ENCODE peak calls at places on chromosomes 6 and 20, in six cellular contexts. F is HCT116, Y is H1, P is K562, U is GM12878, V is HepG2. T is an unnamed sample. For H3K4me1, the result is how much of the 10 kb centered on the place peaks cover.

GRCh38 chr6:111411046-111411445 is 72.0 kb downstream of the REV3L start:
- DNase-seq in F (no peak), Y (no peak), P (peak), U (no peak), V (no peak), T (no peak)

GRCh38 chr20:3843490-3843889 is 3.1 kb upstream of the MAVS start:
- DNase-seq in F (peak), Y (no peak), P (peak), U (no peak), V (peak), T (no peak)

GRCh38 chr6:13355043-13355945 is 27.0 kb upstream of the TBC1D7 start:
- DNase-seq in F (peak), Y (no peak), P (peak), U (peak), V (peak), T (no peak)

GRCh38 chr20:54474866-54475265 is 527 bp upstream of the DOK5 start:
- DNase-seq in F (no peak), Y (peak), P (no peak), U (no peak), V (no peak), T (no peak)

GRCh38 chr6:116402108-116402507 is 31.4 kb downstream of the DSE start:
- DNase-seq in F (no peak), Y (no peak), P (no peak), U (no peak), V (no peak), T (no peak)

GRCh38 chr20:26216025-26216424 is 519.4 kb upstream of the ZNF337 start:
- DNase-seq in F (no peak), Y (no peak), P (no peak), U (no peak), V (no peak), T (no peak)

GRCh38 chr6:119915971-119916370 is 566.4 kb upstream of the MAN1A1 start:
- DNase-seq in F (no peak), Y (no peak), P (no peak), U (no peak), V (no peak), T (no peak)

GRCh38 chr6:15516923-15517560 is 145.8 kb downstream of the DTNBP1 start:
- DNase-seq in F (no peak), Y (no peak), P (no peak), U (no peak), V (no peak), T (no peak)

GRCh38 chr6:56359201-56359899 is 112.0 kb upstream of the COL21A1 start:
- DNase-seq in F (peak), Y (peak), P (peak), U (peak), V (peak), T (peak)

GRCh38 chr20:53148764-53149163 is 176.6 kb downstream of the TSHZ2 start:
- DNase-seq in F (no peak), Y (no peak), P (no peak), U (no peak), V (no peak), T (no peak)

GRCh38 chr20:19785886-19786285 is 27.8 kb downstream of the RIN2 start:
- DNase-seq in F (no peak), Y (no peak), P (no peak), U (no peak), V (no peak), T (no peak)

GRCh38 chr20:2865630-2866029 is 7.7 kb upstream of the PTPRA start:
- DNase-seq in F (no peak), Y (peak), P (peak), U (no peak), V (no peak), T (no peak)

GRCh38 chr20:8912731-8913130 is 156.2 kb upstream of the PLCB4 start:
- DNase-seq in F (no peak), Y (no peak), P (no peak), U (no peak), V (no peak), T (no peak)

GRCh38 chr6:17165383-17165782 is 63.5 kb downstream of the STMND1 start:
- DNase-seq in F (no peak), Y (no peak), P (no peak), U (no peak), V (no peak), T (no peak)

GRCh38 chr20:53079483-53079810 is 107.3 kb downstream of the TSHZ2 start:
- DNase-seq in F (no peak), Y (no peak), P (no peak), U (no peak), V (no peak), T (no peak)

GRCh38 chr6:74785236-74785635 is 420.6 kb downstream of the COL12A1 start:
- DNase-seq in F (no peak), Y (no peak), P (no peak), U (no peak), V (no peak), T (no peak)

GRCh38 chr6:144912474-144912873 is 627.3 kb downstream of the UTRN start:
- DNase-seq in F (no peak), Y (no peak), P (no peak), U (no peak), V (no peak), T (no peak)

GRCh38 chr6:44649365-44650025 is 262.0 kb downstream of the CDC5L start:
- DNase-seq in F (no peak), Y (no peak), P (no peak), U (no peak), V (no peak), T (no peak)

GRCh38 chr20:4508773-4509172 is 212.9 kb upstream of the PRND start:
- DNase-seq in F (no peak), Y (no peak), P (no peak), U (no peak), V (no peak), T (peak)

GRCh38 chr6:122033564-122034181 is 365.8 kb upstream of the HSF2 start:
- DNase-seq in F (peak), Y (no peak), P (peak), U (no peak), V (peak), T (peak)

GRCh38 chr6:14441371-14441781 is 323.8 kb downstream of the CD83 start:
- DNase-seq in F (no peak), Y (no peak), P (no peak), U (no peak), V (no peak), T (peak)

GRCh38 chr20:17654649-17655285 is 27.3 kb downstream of the RRBP1 start:
- DNase-seq in F (no peak), Y (peak), P (peak), U (no peak), V (peak), T (peak)

GRCh38 chr20:59042151-59042795 is at the start of gene PRELID3B:
- DNase-seq in F (no peak), Y (no peak), P (peak), U (no peak), V (peak), T (no peak)

GRCh38 chr20:63568986-63569949 is 4.8 kb downstream of the HELZ2 start:
- DNase-seq in F (no peak), Y (no peak), P (no peak), U (no peak), V (no peak), T (no peak)

DNA sequence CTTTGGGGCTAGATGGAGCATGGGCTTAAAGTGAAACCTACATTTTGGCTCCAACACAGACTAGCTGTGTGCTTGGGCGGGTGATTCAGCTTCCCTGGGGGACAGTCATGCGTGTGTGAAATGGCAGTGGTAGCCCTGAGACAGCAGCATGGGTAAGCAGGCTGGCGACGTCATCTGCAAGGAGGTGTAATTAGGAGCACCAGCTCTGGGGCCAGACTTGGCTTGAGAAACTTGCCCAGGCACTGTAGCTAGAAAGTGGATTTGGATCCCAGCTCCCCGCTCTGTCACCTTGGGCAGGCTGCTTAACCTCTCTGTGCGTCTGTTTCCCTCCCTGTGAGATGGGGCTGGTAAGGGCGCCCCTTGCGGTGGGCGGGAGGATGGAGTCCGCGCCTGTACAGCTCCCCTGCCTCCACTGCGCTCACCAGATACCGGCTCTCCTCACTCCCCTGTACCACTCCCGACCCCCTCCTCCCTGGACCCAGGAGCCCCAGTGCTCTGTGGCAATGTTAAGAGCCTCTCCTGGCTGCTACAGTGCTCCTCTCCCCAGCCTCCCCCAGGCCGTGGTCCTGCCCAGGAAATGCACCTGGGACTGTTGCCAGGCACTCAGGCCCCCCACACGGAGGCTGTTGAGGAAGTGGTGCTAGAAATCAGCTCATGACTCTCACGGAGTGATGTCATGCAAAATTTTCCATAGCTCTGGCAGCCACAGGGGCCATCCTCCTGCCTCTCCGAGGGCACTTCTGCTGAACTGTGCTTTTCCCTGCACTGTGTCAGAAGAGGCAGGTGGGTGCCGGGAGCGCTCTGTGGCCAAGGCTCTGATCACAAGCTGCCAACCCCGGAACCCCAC is 44.6 kb downstream of the SYNJ2 start:
- DNase-seq in F (no peak), Y (peak), P (peak), U (no peak), V (peak), T (no peak)
- H3K9ac ChIP-seq in F (peak), Y (no peak), P (no peak), U (peak), V (peak), T (no peak)

GRCh38 chr6:159590794-159591193 is 102.2 kb downstream of the SOD2 start:
- DNase-seq in F (no peak), Y (no peak), P (no peak), U (no peak), V (no peak), T (no peak)

GRCh38 chr6:159595173-159595572 is 97.9 kb downstream of the SOD2 start:
- DNase-seq in F (peak), Y (no peak), P (no peak), U (no peak), V (no peak), T (no peak)

GRCh38 chr6:159594106-159594749 is 98.8 kb downstream of the SOD2 start:
- DNase-seq in F (peak), Y (no peak), P (no peak), U (no peak), V (no peak), T (no peak)

GRCh38 chr6:159594750-159595117 is 98.3 kb downstream of the SOD2 start:
- DNase-seq in F (peak), Y (no peak), P (no peak), U (no peak), V (peak), T (no peak)
- TF ChIP-seq YY1 in F (no peak), Y (no peak), P (no peak), U (no peak), V (no peak), T (no peak)

GRCh38 chr6:99485395-99485773 is 29.8 kb downstream of the USP45 start:
- DNase-seq in F (no peak), Y (no peak), P (no peak), U (no peak), V (no peak), T (no peak)
- H3K4me1 ChIP-seq in F (under half), Y (under half), P (under half), U (under half), V (under half), T (under half)

GRCh38 chr6:41566961-41567360 is 20.8 kb downstream of the FOXP4 start:
- DNase-seq in F (no peak), Y (no peak), P (no peak), U (no peak), V (no peak), T (no peak)

GRCh38 chr6:41563060-41563776 is 17.0 kb downstream of the FOXP4 start:
- DNase-seq in F (no peak), Y (no peak), P (no peak), U (no peak), V (no peak), T (no peak)

GRCh38 chr6:41564448-41565142 is 18.4 kb downstream of the FOXP4 start:
- DNase-seq in F (no peak), Y (no peak), P (no peak), U (no peak), V (no peak), T (no peak)

GRCh38 chr6:41568202-41568584 is 22.0 kb downstream of the FOXP4 start:
- DNase-seq in F (no peak), Y (no peak), P (no peak), U (no peak), V (no peak), T (no peak)

GRCh38 chr6:41565701-41566100 is 19.5 kb downstream of the FOXP4 start:
- DNase-seq in F (no peak), Y (no peak), P (no peak), U (no peak), V (no peak), T (no peak)
- H3K9ac ChIP-seq in F (no peak), Y (no peak), P (no peak), U (no peak), V (no peak), T (no peak)

GRCh38 chr20:1810926-1811620 is 84.1 kb upstream of the SIRPA start:
- DNase-seq in F (no peak), Y (no peak), P (no peak), U (no peak), V (peak), T (peak)
- TF ChIP-seq YY1 in F (no peak), Y (no peak), P (no peak), U (no peak), V (no peak), T (no peak)

GRCh38 chr6:70667711-70668498 is at the start of gene SMAP1:
- DNase-seq in F (peak), Y (peak), P (peak), U (peak), V (peak), T (peak)

GRCh38 chr6:70666726-70667125 is 957 bp upstream of the SMAP1 start:
- DNase-seq in F (no peak), Y (no peak), P (no peak), U (no peak), V (no peak), T (no peak)

GRCh38 chr6:70667256-70667710 is 400 bp upstream of the SMAP1 start:
- DNase-seq in F (no peak), Y (no peak), P (no peak), U (no peak), V (no peak), T (no peak)

GRCh38 chr6:70668499-70668812 is 773 bp downstream of the SMAP1 start:
- DNase-seq in F (peak), Y (no peak), P (peak), U (no peak), V (no peak), T (no peak)

GRCh38 chr6:70669133-70669532 is 1.4 kb downstream of the SMAP1 start:
- DNase-seq in F (no peak), Y (no peak), P (no peak), U (no peak), V (peak), T (no peak)
- H3K4me1 ChIP-seq in F (under half), Y (under half), P (under half), U (under half), V (half or more), T (under half)

DNA sequence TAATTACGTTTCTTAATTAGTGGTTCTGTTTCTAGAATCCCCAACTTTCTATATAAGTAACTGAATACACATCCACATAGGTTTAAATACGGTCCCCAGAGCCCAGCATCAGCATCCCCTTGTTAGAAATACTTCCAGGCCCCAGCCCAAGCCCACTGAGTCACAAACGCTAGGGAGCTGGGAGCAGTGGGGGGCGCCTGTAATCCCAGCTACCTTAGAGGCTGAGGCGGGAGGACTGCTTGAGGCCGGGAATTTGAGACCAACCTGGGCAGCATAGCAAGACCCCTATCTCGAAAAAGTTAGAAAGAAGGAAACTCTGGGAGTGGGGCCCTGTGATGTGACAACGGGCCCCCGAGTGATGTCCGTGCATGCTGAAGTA is 1.3 kb upstream of the PPP1R3G start:
- DNase-seq in F (no peak), Y (no peak), P (no peak), U (no peak), V (no peak), T (no peak)
- H3K9ac ChIP-seq in F (peak), Y (no peak), P (peak), U (no peak), V (peak), T (no peak)

DNA sequence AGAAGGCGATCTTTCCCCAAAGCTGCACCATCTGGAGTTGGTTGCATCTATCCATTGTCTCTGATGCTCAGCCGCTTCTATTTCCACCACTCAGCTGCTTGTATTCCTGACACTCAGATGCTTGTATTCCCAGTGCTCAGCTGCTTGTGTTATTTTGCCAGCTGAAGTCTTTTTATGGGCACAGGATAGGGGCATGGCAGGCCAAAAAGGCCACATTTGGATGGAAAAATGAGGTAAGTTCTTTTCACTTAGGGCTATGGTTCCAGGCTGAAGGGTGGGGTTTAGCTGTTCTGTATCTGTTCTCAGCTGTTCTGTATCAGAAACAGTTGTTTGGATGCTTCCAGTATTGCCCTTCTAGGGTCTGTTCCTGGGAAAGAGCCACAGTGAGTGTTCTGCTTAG is 944.9 kb downstream of the QKI start:
- DNase-seq in F (no peak), Y (no peak), P (no peak), U (no peak), V (no peak), T (no peak)
- TF ChIP-seq YY1 in F (no peak), Y (no peak), P (no peak), U (no peak), V (no peak), T (no peak)

GRCh38 chr20:32549842-32550241 is 35.3 kb downstream of the NOL4L start:
- DNase-seq in F (no peak), Y (no peak), P (no peak), U (no peak), V (no peak), T (no peak)
- H3K4me1 ChIP-seq in F (under half), Y (under half), P (under half), U (under half), V (half or more), T (under half)